ENCODE peak calls at places on chromosomes 11 and 22, in five cellular contexts. F, M, H, Q and A are unnamed samples.

GRCh38 chr11:9005087-9005486 is 1.3 kb upstream of the NRIP3 start:
- DNase-seq in F (no peak), M (no peak), H (no peak), Q (no peak), A (no peak)

GRCh38 chr11:34063061-34063795 is 11.7 kb downstream of the CAPRIN1 start:
- DNase-seq in F (peak; percentile 7), M (no peak), H (no peak), Q (no peak), A (no peak)

GRCh38 chr11:17769218-17769617 is 34.6 kb downstream of the KCNC1 start:
- DNase-seq in F (no peak), M (no peak), H (no peak), Q (no peak), A (no peak)

GRCh38 chr11:46410021-46410420 is 18.4 kb upstream of the CHRM4 start:
- DNase-seq in F (no peak), M (no peak), H (no peak), Q (no peak), A (peak; percentile 46)

GRCh38 chr11:47499160-47499559 is 50.2 kb upstream of the RAPSN start:
- DNase-seq in F (no peak), M (no peak), H (no peak), Q (no peak), A (no peak)

GRCh38 chr11:64156235-64157011 is 9.5 kb downstream of the MACROD1 start:
- DNase-seq in F (no peak), M (no peak), H (peak; percentile 55), Q (no peak), A (no peak)

GRCh38 chr11:45193695-45194094 is 47.3 kb downstream of the PRDM11 start:
- DNase-seq in F (no peak), M (no peak), H (no peak), Q (no peak), A (no peak)

GRCh38 chr22:47116426-47117341 is 354.2 kb downstream of the TBC1D22A start:
- DNase-seq in F (no peak), M (no peak), H (no peak), Q (no peak), A (no peak)

GRCh38 chr11:99693941-99694492 is 673.3 kb downstream of the CNTN5 start:
- DNase-seq in F (peak; percentile 94), M (no peak), H (peak; percentile 3), Q (no peak), A (peak; percentile 8)

GRCh38 chr11:33735426-33736147 is 636 bp downstream of the CD59 start:
- DNase-seq in F (no peak), M (peak; percentile 37), H (peak; percentile 34), Q (no peak), A (no peak)

GRCh38 chr11:11940551-11940950 is 67.9 kb downstream of the DKK3 start:
- DNase-seq in F (no peak), M (no peak), H (no peak), Q (no peak), A (no peak)

GRCh38 chr11:8610532-8611116 is 16.6 kb upstream of the STK33 start:
- DNase-seq in F (no peak), M (no peak), H (no peak), Q (no peak), A (no peak)

GRCh38 chr11:114615448-114616361 is 20.1 kb upstream of the NXPE4 start:
- DNase-seq in F (no peak), M (no peak), H (no peak), Q (no peak), A (no peak)

GRCh38 chr11:17760102-17761029 is 25.8 kb downstream of the KCNC1 start:
- DNase-seq in F (peak; percentile 39), M (peak; percentile 12), H (peak; percentile 69), Q (peak; percentile 71), A (peak; percentile 57)

GRCh38 chr11:17762309-17762974 is 27.9 kb downstream of the KCNC1 start:
- DNase-seq in F (no peak), M (peak; percentile 2), H (no peak), Q (peak; percentile 46), A (no peak)

GRCh38 chr11:86155210-86155844 is 86.4 kb upstream of the PICALM start:
- DNase-seq in F (no peak), M (no peak), H (no peak), Q (peak; percentile 56), A (no peak)

GRCh38 chr11:44257338-44258189 is 52.4 kb downstream of the ALX4 start:
- DNase-seq in F (no peak), M (no peak), H (no peak), Q (no peak), A (no peak)

GRCh38 chr11:64744544-64745218 is 739 bp upstream of the RASGRP2 start:
- DNase-seq in F (no peak), M (no peak), H (no peak), Q (peak; percentile 89), A (no peak)

GRCh38 chr11:1749787-1750351 is 526 bp downstream of the IFITM10 start:
- DNase-seq in F (peak; percentile 78), M (no peak), H (no peak), Q (peak; percentile 13), A (peak; percentile 42)

GRCh38 chr22:25747245-25747944 is 5.4 kb downstream of the MYO18B start:
- DNase-seq in F (peak; percentile 88), M (no peak), H (peak; percentile 35), Q (peak; percentile 76), A (peak; percentile 87)

GRCh38 chr11:733072-733471 is 14.2 kb upstream of the TALDO1 start:
- DNase-seq in F (no peak), M (no peak), H (no peak), Q (no peak), A (no peak)

GRCh38 chr22:38490915-38491314 is 15.2 kb downstream of the DDX17 start:
- DNase-seq in F (peak; percentile 79), M (no peak), H (peak; percentile 83), Q (no peak), A (peak; percentile 40)

GRCh38 chr11:70073188-70073817 is 4.8 kb upstream of the ANO1 start:
- DNase-seq in F (peak; percentile 86), M (no peak), H (no peak), Q (no peak), A (no peak)

GRCh38 chr11:44243633-44244343 is 66.2 kb downstream of the ALX4 start:
- DNase-seq in F (peak; percentile 46), M (no peak), H (peak; percentile 77), Q (no peak), A (peak; percentile 53)

GRCh38 chr11:18016789-18017188 is 3.9 kb upstream of the SERGEF start:
- DNase-seq in F (no peak), M (no peak), H (no peak), Q (no peak), A (no peak)

GRCh38 chr11:58647141-58647699 is 24.8 kb downstream of the CNTF start:
- DNase-seq in F (no peak), M (peak; percentile 48), H (no peak), Q (no peak), A (no peak)

GRCh38 chr11:62725686-62726085 is 1.6 kb downstream of the HNRNPUL2 start:
- DNase-seq in F (no peak), M (no peak), H (peak; percentile 42), Q (no peak), A (no peak)
- TF ChIP-seq SMC3 in F (no peak), M (no peak), H (no peak), Q (no peak), A (no peak)

DNA sequence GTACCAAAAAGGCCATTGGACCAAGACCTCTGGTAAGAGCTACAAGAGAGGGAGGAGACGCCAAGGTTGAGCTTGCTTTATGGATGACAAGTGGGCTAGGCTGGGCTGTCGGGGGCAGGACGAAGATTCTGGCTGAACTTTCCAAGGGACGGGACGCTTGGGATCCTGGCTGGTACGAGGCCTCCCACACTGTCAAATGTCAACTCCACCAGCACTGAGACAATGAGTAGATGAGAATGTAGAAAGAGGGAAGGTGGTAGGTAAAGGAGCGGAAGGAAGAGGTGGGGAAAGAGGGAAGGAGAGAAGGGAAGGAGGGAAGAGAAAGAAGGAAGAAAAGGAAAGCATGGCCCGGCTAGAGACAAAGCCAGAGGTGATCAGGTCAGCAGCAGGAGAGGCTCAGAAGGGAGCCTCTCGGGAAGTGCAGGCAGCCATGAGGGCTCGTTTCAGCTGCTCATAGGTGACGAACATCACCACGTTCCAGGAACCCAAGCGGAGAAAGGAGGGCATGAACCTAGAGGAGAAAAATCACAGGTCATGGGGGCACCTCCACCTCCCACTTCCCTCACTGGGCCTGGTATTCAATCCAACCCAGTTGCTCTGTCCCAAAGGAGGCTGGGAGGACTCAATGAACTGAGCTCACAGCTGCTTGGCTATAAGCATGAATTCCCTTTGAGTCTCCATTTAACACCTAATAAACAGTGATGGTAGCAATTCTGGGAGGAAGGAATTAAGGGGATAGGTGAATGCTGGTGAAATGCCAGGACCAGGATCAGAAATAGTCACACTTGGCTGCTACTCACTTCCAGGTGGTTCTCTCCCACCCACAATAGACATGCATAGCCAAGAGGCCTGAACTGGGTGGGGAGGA is 7.8 kb downstream of the UCP2 start:
- DNase-seq in F (no peak), M (no peak), H (no peak), Q (peak; percentile 2), A (no peak)
- TF ChIP-seq POLR2A in F (no peak), M (no peak), H (no peak), Q (no peak), A (no peak)

GRCh38 chr22:42725606-42726355 is 5.1 kb upstream of the A4GALT start:
- DNase-seq in F (no peak), M (no peak), H (no peak), Q (no peak), A (no peak)

GRCh38 chr22:42726811-42727210 is 6.1 kb upstream of the A4GALT start:
- DNase-seq in F (no peak), M (no peak), H (no peak), Q (no peak), A (no peak)

GRCh38 chr22:42721045-42721434 is 370 bp upstream of the A4GALT start:
- DNase-seq in F (no peak), M (no peak), H (no peak), Q (no peak), A (no peak)

GRCh38 chr22:42720263-42721044 is at the start of gene A4GALT:
- DNase-seq in F (no peak), M (no peak), H (no peak), Q (peak; percentile 68), A (no peak)

DNA sequence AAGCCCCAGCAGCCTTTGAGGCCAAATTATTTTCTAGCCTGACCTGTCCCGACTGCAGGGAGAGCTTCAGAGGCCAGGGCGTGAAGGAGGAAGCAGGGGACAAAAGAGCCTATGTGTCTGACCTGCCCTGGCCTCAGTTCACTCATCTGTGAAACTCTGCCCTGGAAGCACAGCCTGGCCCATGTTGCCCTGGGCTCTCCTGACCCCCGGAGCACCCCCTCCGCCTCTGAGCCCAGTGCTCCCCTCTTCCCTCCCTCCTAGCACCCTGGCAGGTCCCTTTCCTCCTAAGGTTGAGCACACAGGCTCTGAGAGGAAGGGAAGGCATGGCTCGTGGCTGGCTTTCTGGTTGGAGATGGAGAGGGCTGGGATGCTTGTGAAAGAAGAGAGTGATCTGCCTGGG is 3.4 kb upstream of the A4GALT start:
- DNase-seq in F (no peak), M (no peak), H (no peak), Q (no peak), A (no peak)
- TF ChIP-seq SMC3 in F (no peak), M (no peak), H (no peak), Q (no peak), A (no peak)

DNA sequence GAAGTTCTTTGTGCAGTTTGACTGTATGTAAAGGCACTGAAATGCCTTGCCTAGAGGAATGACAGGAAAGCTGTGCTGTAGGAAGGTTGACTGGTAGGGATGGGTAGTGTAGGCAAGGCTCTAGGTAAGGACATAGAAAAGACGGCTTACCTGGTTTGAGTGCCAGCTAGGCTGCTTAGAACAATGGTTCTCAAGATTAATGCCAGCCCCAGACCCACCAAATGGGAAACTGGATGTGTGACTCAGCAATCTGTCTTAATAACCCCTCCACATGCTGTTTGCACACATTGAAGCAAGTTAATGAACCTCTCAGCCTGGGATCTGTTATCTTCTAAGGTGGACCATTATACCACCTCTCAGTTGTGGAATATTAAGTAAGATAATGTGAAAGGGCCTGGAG is 3.7 kb downstream of the RPS3 start:
- DNase-seq in F (no peak), M (no peak), H (no peak), Q (no peak), A (no peak)
- TF ChIP-seq POLR2A in F (no peak), M (no peak), H (peak; percentile 18), Q (no peak), A (no peak)

GRCh38 chr11:57164317-57164716 is 17.4 kb upstream of the LRRC55 start:
- DNase-seq in F (no peak), M (no peak), H (no peak), Q (no peak), A (no peak)
- TF ChIP-seq SMC3 in F (no peak), M (no peak), H (no peak), Q (no peak), A (no peak)